ENCODE peak calls at places on chromosomes 1 and 21, in five cellular contexts. L is mesothelial cell of epicardium, F is CD14-positive monocyte, V is endothelial cell, Y is sigmoid colon. R is an unnamed sample.

GRCh38 chr1:46448109-46448911 is 41.3 kb upstream of the DMBX1 start:
- DNase-seq in V (peak), F (no peak), L (no peak), Y (no peak), R (no peak)

GRCh38 chr1:209384710-209385550 is 198.6 kb upstream of the CAMK1G start:
- DNase-seq in F (no peak), V (no peak), Y (no peak), L (no peak), R (no peak)

GRCh38 chr1:44545961-44546360 is 128.3 kb downstream of the TMEM53 start:
- DNase-seq in L (no peak), V (no peak), Y (no peak), F (no peak), R (no peak)

GRCh38 chr1:38872401-38873026 is 634 bp downstream of the MYCBP start:
- DNase-seq in Y (no peak), L (peak), V (peak), F (peak), R (peak)

GRCh38 chr1:155208406-155208655 is 164 bp upstream of the MTX1 start:
- DNase-seq in F (no peak), L (no peak), Y (no peak), V (no peak), R (no peak)

GRCh38 chr1:245751671-245752070 is 596.9 kb downstream of the KIF26B start:
- DNase-seq in Y (no peak), V (no peak), L (no peak), F (no peak), R (no peak)

GRCh38 chr1:9942399-9942938 is 722 bp downstream of the LZIC start:
- DNase-seq in L (no peak), V (peak), Y (no peak), F (no peak), R (peak)

GRCh38 chr1:8359617-8360481 is 41.9 kb downstream of the SLC45A1 start:
- DNase-seq in V (no peak), Y (no peak), L (no peak), F (no peak), R (no peak)

GRCh38 chr21:44896561-44897286 is 23.2 kb upstream of the PTTG1IP start:
- DNase-seq in Y (no peak), V (no peak), F (no peak), L (no peak), R (no peak)

GRCh38 chr1:145702826-145703225 is 4.3 kb downstream of the PDZK1 start:
- DNase-seq in Y (no peak), L (no peak), V (no peak), F (no peak), R (no peak)

GRCh38 chr1:109322974-109323373 is 16.2 kb upstream of the MYBPHL start:
- DNase-seq in L (no peak), Y (no peak), F (no peak), V (no peak), R (no peak)

GRCh38 chr1:229344139-229344538 is 1.3 kb upstream of the CCSAP start:
- DNase-seq in L (no peak), F (no peak), Y (no peak), V (no peak), R (no peak)

GRCh38 chr21:45305831-45306230 is 18.1 kb upstream of the POFUT2 start:
- DNase-seq in V (no peak), Y (peak), L (no peak), F (no peak), R (no peak)

GRCh38 chr1:19963636-19964035 is 15.8 kb downstream of the PLA2G2A start:
- DNase-seq in Y (no peak), F (no peak), V (no peak), L (no peak), R (no peak)

GRCh38 chr1:19955529-19956170 is 23.8 kb downstream of the PLA2G2A start:
- DNase-seq in L (no peak), Y (no peak), V (no peak), F (no peak), R (no peak)

GRCh38 chr1:19954059-19954458 is 25.4 kb downstream of the PLA2G2A start:
- DNase-seq in V (no peak), F (no peak), L (no peak), Y (no peak), R (no peak)

GRCh38 chr1:19960621-19961020 is 18.8 kb downstream of the PLA2G2A start:
- DNase-seq in V (no peak), F (no peak), L (no peak), Y (no peak), R (no peak)

DNA sequence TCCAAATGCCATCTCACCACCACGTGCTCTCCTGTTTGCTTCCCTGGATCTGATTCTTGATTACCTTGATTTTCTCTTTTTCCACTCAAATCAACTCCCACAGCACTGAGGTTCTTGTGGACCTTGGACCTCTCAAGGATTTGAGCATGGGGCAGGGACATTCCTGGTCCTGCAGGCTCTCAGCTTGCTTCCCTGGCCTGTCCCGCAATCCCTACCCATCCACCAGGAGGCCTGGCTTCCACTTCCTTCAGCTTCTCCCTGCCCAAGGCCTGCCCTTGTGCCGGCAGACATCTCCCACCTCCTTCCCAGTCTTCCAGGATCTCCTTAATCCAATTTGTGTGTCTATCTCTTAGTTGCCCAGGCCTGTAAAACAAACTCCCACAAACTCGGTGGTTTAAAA is 21.6 kb downstream of the PLA2G2A start:
- DNase-seq in F (no peak), Y (no peak), L (no peak), V (peak), R (no peak)
- TF ChIP-seq CTCF in F (no peak), Y (no peak), L (no peak), V (no peak), R (no peak)

GRCh38 chr1:175193339-175193950 is 869 bp upstream of the KIAA0040 start:
- DNase-seq in L (no peak), Y (no peak), F (no peak), V (no peak), R (no peak)
- TF ChIP-seq CTCF in L (no peak), Y (no peak), F (no peak), V (no peak), R (no peak)

DNA sequence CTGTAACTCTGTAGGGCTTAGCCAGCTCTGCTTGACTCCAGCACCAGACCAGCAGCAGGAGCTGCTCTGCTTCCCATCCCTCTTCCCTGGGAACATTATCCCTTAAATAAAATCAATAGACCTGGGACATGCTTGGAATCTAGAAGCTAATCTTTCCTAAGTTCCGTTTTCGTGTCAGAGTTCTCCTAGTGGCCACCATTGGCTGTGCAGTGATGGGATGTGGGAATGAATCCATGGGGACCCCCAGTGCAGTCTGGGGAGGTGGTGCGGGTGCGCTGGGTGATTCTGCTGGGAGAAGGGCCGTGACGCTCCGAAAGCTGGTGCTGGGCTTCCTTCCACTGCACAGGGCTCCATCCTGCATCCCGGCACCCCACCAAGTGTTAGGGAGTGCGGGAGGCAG is 202.7 kb downstream of the CAMTA1 start:
- DNase-seq in V (no peak), L (no peak), F (no peak), Y (no peak), R (no peak)
- TF ChIP-seq CTCF in V (peak), L (peak), F (no peak), Y (no peak), R (no peak)

DNA sequence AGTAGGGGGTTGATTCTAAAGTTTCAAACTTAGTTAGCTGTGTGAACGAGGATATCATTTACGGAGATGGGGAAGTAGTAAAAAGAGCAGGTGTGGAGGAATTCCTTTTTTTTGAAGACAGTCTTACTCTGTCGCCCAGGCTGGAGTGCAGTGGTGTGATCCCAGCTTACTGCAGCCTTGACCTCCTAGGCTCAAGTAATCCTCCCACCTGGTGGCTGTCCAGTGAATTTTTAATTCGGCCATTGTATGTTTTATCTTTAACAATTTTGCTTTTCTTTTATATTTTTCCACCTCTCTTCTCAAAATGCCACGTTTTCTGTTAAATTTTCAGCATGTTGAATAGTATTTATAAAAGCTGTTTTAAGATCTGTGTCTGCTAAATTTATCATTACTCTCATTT is 12.3 kb upstream of the CENPF start:
- DNase-seq in V (no peak), L (no peak), Y (no peak), F (no peak), R (no peak)
- TF ChIP-seq CTCF in V (no peak), L (peak), Y (no peak), F (no peak), R (no peak)

DNA sequence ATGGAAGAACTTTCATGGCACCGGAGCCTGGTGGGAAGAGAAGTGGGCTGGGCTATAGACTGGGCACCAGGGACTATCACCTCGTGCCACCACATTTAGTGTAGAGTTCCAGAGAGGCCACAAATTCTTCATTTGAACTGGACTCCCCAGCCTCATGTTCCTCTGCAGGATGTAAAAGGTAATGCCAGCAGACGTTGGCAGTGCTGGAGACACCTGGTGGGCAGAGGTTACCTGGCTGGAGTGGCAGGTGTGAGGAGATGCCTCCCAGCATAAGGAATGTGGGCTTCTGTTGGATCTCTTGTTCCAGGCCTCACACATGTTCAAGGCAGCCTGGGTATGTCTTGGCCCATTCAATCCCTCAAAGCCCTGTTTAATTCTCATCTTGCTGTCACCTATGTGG is 35.2 kb downstream of the TEX35 start:
- DNase-seq in V (no peak), Y (no peak), L (no peak), F (no peak), R (no peak)
- TF ChIP-seq CTCF in V (no peak), Y (no peak), L (no peak), F (no peak), R (no peak)

DNA sequence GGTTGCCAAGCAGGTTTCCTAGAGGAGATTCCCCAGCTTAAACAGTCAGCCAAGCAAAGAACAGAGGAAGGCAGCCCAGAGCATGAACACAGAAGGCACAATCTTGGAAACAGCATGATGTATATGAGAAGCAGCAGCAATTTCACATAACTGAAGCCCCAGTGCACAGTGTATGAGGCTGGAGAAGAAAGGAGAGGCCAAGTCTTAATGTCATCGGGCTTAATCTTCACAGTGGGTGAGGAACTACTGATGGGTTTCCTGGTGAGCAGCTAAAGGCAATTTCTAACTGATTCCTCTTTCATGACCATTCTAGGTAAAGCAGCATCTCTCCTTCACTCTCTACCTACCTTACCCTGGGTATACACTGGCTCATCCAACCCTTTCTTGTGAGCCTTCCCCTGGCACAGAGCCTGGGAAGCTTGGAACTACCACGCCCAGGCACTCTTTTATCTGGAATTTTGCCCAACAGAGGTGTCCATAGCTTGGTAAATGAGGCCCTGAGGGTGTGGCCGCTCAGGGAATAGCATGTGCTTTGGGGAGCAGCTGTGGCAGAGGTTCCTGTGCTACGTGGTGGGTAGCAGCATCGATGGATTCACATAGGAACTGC is 22.0 kb downstream of the FYB2 start:
- DNase-seq in L (no peak), F (no peak), Y (no peak), V (no peak), R (no peak)
- TF ChIP-seq CTCF in L (no peak), F (no peak), Y (no peak), V (no peak), R (no peak)

GRCh38 chr1:165924096-165924495 is 96.7 kb downstream of the UCK2 start:
- DNase-seq in F (no peak), L (no peak), V (no peak), Y (no peak), R (no peak)

GRCh38 chr1:165927169-165927568 is 99.8 kb downstream of the UCK2 start:
- DNase-seq in V (no peak), Y (no peak), L (no peak), F (no peak), R (no peak)

GRCh38 chr1:165930961-165931360 is 103.5 kb downstream of the UCK2 start:
- DNase-seq in Y (no peak), L (no peak), F (no peak), V (no peak), R (no peak)

GRCh38 chr1:165925498-165926079 is 98.2 kb downstream of the UCK2 start:
- DNase-seq in Y (no peak), L (no peak), F (no peak), V (no peak), R (no peak)

DNA sequence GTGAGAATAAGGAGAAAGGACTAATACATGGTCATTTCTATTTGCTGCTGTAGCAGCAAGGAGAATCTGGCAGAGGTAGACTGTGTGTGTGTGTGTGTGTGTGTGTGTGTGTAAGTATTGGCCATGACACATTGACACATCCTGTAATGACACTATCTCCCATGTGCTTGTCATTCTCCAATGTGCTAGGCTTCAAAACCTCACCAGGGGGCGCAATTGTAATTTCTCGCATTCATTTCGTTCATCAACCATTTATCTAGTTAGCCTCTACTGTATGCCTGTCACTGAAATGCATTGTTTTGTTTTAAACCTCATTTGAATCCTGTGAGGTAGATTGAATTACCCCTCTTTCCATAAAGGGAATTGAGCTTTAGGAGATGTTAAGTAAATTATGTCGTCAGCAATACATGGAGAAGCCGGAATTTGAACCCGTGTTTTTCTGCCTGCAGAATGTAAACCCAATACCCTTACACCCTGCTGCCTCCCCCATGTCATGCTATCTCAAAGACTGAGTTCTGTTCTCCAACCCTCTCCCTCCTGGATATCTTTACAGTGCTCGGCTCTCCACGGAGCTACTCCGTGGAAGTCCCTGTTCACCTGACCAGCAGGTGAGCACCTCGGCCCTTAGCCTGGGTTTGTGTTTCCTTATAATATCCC is 100.8 kb downstream of the UCK2 start:
- DNase-seq in V (peak), Y (no peak), L (no peak), F (no peak), R (peak)
- TF ChIP-seq CTCF in V (peak), Y (peak), L (peak), F (peak), R (peak)

GRCh38 chr1:205121660-205122488 is at the start of gene RBBP5:
- DNase-seq in F (peak), Y (peak), V (peak), L (peak), R (peak)
- TF ChIP-seq CTCF in F (peak), Y (peak), V (no peak), L (no peak), R (peak)

GRCh38 chr1:220113136-220113695 is 19.3 kb downstream of the IARS2 start:
- DNase-seq in F (no peak), L (no peak), Y (no peak), V (no peak), R (peak)
- TF ChIP-seq CTCF in F (peak), L (no peak), Y (no peak), V (peak), R (peak)